ENCODE peak calls at places on chromosomes 12 and 14, in six cellular contexts. One of them, this sample, is unnamed.

GRCh38 chr14:74599201-74599809 is 12.7 kb downstream of the LTBP2 start:
- DNase-seq in NCI-H2081: no peak
- DNase-seq in stimulated activated CD4-positive, alpha-beta T cell treated with anti-CD3 and anti-CD28 coated beads, Interleukin-4, amount 100 ng/mL, for 24 hours: no peak
- DNase-seq in mesothelial cell of epicardium: no peak
- DNase-seq in stimulated activated CD8-positive, alpha-beta memory T cell treated with anti-CD3 and anti-CD28 coated beads, Interleukin-12 subunit alpha, Interleukin-12 subunit beta, amount 100 ng/mL, for 4 hours: no peak
- DNase-seq in activated CD4-positive, alpha-beta memory T cell treated with anti-CD3 and anti-CD28 coated beads, Interleukin-2, amount 10 ng/mL, durations not matched to agents 7 days and 5 days: no peak
- DNase-seq in this sample: peak; percentile 51

GRCh38 chr14:69261761-69262331 is 1.9 kb downstream of the GALNT16 start:
- DNase-seq in NCI-H2081: no peak
- DNase-seq in mesothelial cell of epicardium: no peak
- DNase-seq in stimulated activated CD4-positive, alpha-beta T cell treated with anti-CD3 and anti-CD28 coated beads, Interleukin-4, amount 100 ng/mL, for 24 hours: no peak
- DNase-seq in activated CD4-positive, alpha-beta memory T cell treated with anti-CD3 and anti-CD28 coated beads, Interleukin-2, amount 10 ng/mL, durations not matched to agents 7 days and 5 days: no peak
- DNase-seq in stimulated activated CD8-positive, alpha-beta memory T cell treated with anti-CD3 and anti-CD28 coated beads, Interleukin-12 subunit alpha, Interleukin-12 subunit beta, amount 100 ng/mL, for 4 hours: no peak
- DNase-seq in this sample: no peak

GRCh38 chr12:54082402-54082892 is 28.8 kb downstream of the HOXC4 start:
- DNase-seq in mesothelial cell of epicardium: peak; percentile 78
- DNase-seq in stimulated activated CD8-positive, alpha-beta memory T cell treated with anti-CD3 and anti-CD28 coated beads, Interleukin-12 subunit alpha, Interleukin-12 subunit beta, amount 100 ng/mL, for 4 hours: peak; percentile 30
- DNase-seq in activated CD4-positive, alpha-beta memory T cell treated with anti-CD3 and anti-CD28 coated beads, Interleukin-2, amount 10 ng/mL, durations not matched to agents 7 days and 5 days: peak; percentile 40
- DNase-seq in stimulated activated CD4-positive, alpha-beta T cell treated with anti-CD3 and anti-CD28 coated beads, Interleukin-4, amount 100 ng/mL, for 24 hours: peak; percentile 31
- DNase-seq in NCI-H2081: no peak
- DNase-seq in this sample: peak; percentile 57

GRCh38 chr14:102693006-102693755 is 84.1 kb upstream of the TRAF3 start:
- DNase-seq in stimulated activated CD8-positive, alpha-beta memory T cell treated with anti-CD3 and anti-CD28 coated beads, Interleukin-12 subunit alpha, Interleukin-12 subunit beta, amount 100 ng/mL, for 4 hours: no peak
- DNase-seq in mesothelial cell of epicardium: no peak
- DNase-seq in activated CD4-positive, alpha-beta memory T cell treated with anti-CD3 and anti-CD28 coated beads, Interleukin-2, amount 10 ng/mL, durations not matched to agents 7 days and 5 days: no peak
- DNase-seq in NCI-H2081: no peak
- DNase-seq in stimulated activated CD4-positive, alpha-beta T cell treated with anti-CD3 and anti-CD28 coated beads, Interleukin-4, amount 100 ng/mL, for 24 hours: no peak
- DNase-seq in this sample: no peak

GRCh38 chr14:72828604-72829003 is 65.3 kb downstream of the DPF3 start:
- DNase-seq in stimulated activated CD4-positive, alpha-beta T cell treated with anti-CD3 and anti-CD28 coated beads, Interleukin-4, amount 100 ng/mL, for 24 hours: no peak
- DNase-seq in stimulated activated CD8-positive, alpha-beta memory T cell treated with anti-CD3 and anti-CD28 coated beads, Interleukin-12 subunit alpha, Interleukin-12 subunit beta, amount 100 ng/mL, for 4 hours: no peak
- DNase-seq in activated CD4-positive, alpha-beta memory T cell treated with anti-CD3 and anti-CD28 coated beads, Interleukin-2, amount 10 ng/mL, durations not matched to agents 7 days and 5 days: no peak
- DNase-seq in NCI-H2081: no peak
- DNase-seq in mesothelial cell of epicardium: no peak
- DNase-seq in this sample: no peak

GRCh38 chr12:128842579-128842978 is 10.7 kb upstream of the GLT1D1 start:
- DNase-seq in stimulated activated CD8-positive, alpha-beta memory T cell treated with anti-CD3 and anti-CD28 coated beads, Interleukin-12 subunit alpha, Interleukin-12 subunit beta, amount 100 ng/mL, for 4 hours: no peak
- DNase-seq in mesothelial cell of epicardium: no peak
- DNase-seq in stimulated activated CD4-positive, alpha-beta T cell treated with anti-CD3 and anti-CD28 coated beads, Interleukin-4, amount 100 ng/mL, for 24 hours: no peak
- DNase-seq in NCI-H2081: no peak
- DNase-seq in activated CD4-positive, alpha-beta memory T cell treated with anti-CD3 and anti-CD28 coated beads, Interleukin-2, amount 10 ng/mL, durations not matched to agents 7 days and 5 days: no peak
- DNase-seq in this sample: no peak

GRCh38 chr12:131511391-131511802 is 199.5 kb upstream of the SFSWAP start:
- DNase-seq in mesothelial cell of epicardium: no peak
- DNase-seq in stimulated activated CD4-positive, alpha-beta T cell treated with anti-CD3 and anti-CD28 coated beads, Interleukin-4, amount 100 ng/mL, for 24 hours: peak; percentile 69
- DNase-seq in NCI-H2081: no peak
- DNase-seq in activated CD4-positive, alpha-beta memory T cell treated with anti-CD3 and anti-CD28 coated beads, Interleukin-2, amount 10 ng/mL, durations not matched to agents 7 days and 5 days: peak; percentile 63
- DNase-seq in stimulated activated CD8-positive, alpha-beta memory T cell treated with anti-CD3 and anti-CD28 coated beads, Interleukin-12 subunit alpha, Interleukin-12 subunit beta, amount 100 ng/mL, for 4 hours: peak; percentile 27
- DNase-seq in this sample: peak; percentile 1

GRCh38 chr12:51442324-51442723 is 17.7 kb downstream of the SLC4A8 start:
- DNase-seq in mesothelial cell of epicardium: no peak
- DNase-seq in stimulated activated CD8-positive, alpha-beta memory T cell treated with anti-CD3 and anti-CD28 coated beads, Interleukin-12 subunit alpha, Interleukin-12 subunit beta, amount 100 ng/mL, for 4 hours: no peak
- DNase-seq in NCI-H2081: no peak
- DNase-seq in stimulated activated CD4-positive, alpha-beta T cell treated with anti-CD3 and anti-CD28 coated beads, Interleukin-4, amount 100 ng/mL, for 24 hours: no peak
- DNase-seq in activated CD4-positive, alpha-beta memory T cell treated with anti-CD3 and anti-CD28 coated beads, Interleukin-2, amount 10 ng/mL, durations not matched to agents 7 days and 5 days: no peak
- DNase-seq in this sample: peak; percentile 76

GRCh38 chr14:67766035-67766680 is 50.2 kb downstream of the ZFYVE26 start:
- DNase-seq in mesothelial cell of epicardium: no peak
- DNase-seq in NCI-H2081: no peak
- DNase-seq in stimulated activated CD4-positive, alpha-beta T cell treated with anti-CD3 and anti-CD28 coated beads, Interleukin-4, amount 100 ng/mL, for 24 hours: no peak
- DNase-seq in stimulated activated CD8-positive, alpha-beta memory T cell treated with anti-CD3 and anti-CD28 coated beads, Interleukin-12 subunit alpha, Interleukin-12 subunit beta, amount 100 ng/mL, for 4 hours: no peak
- DNase-seq in activated CD4-positive, alpha-beta memory T cell treated with anti-CD3 and anti-CD28 coated beads, Interleukin-2, amount 10 ng/mL, durations not matched to agents 7 days and 5 days: no peak
- DNase-seq in this sample: no peak

GRCh38 chr14:74647834-74648361 is 35.9 kb upstream of the LTBP2 start:
- DNase-seq in stimulated activated CD4-positive, alpha-beta T cell treated with anti-CD3 and anti-CD28 coated beads, Interleukin-4, amount 100 ng/mL, for 24 hours: no peak
- DNase-seq in stimulated activated CD8-positive, alpha-beta memory T cell treated with anti-CD3 and anti-CD28 coated beads, Interleukin-12 subunit alpha, Interleukin-12 subunit beta, amount 100 ng/mL, for 4 hours: no peak
- DNase-seq in activated CD4-positive, alpha-beta memory T cell treated with anti-CD3 and anti-CD28 coated beads, Interleukin-2, amount 10 ng/mL, durations not matched to agents 7 days and 5 days: no peak
- DNase-seq in NCI-H2081: peak; percentile 46
- DNase-seq in mesothelial cell of epicardium: no peak
- DNase-seq in this sample: no peak

GRCh38 chr14:77069551-77069950 is 28.5 kb upstream of the CIPC start:
- DNase-seq in NCI-H2081: no peak
- DNase-seq in stimulated activated CD8-positive, alpha-beta memory T cell treated with anti-CD3 and anti-CD28 coated beads, Interleukin-12 subunit alpha, Interleukin-12 subunit beta, amount 100 ng/mL, for 4 hours: no peak
- DNase-seq in mesothelial cell of epicardium: no peak
- DNase-seq in stimulated activated CD4-positive, alpha-beta T cell treated with anti-CD3 and anti-CD28 coated beads, Interleukin-4, amount 100 ng/mL, for 24 hours: no peak
- DNase-seq in activated CD4-positive, alpha-beta memory T cell treated with anti-CD3 and anti-CD28 coated beads, Interleukin-2, amount 10 ng/mL, durations not matched to agents 7 days and 5 days: no peak
- DNase-seq in this sample: no peak

GRCh38 chr12:6140646-6141045 is 16.2 kb upstream of the VWF start:
- DNase-seq in stimulated activated CD4-positive, alpha-beta T cell treated with anti-CD3 and anti-CD28 coated beads, Interleukin-4, amount 100 ng/mL, for 24 hours: no peak
- DNase-seq in stimulated activated CD8-positive, alpha-beta memory T cell treated with anti-CD3 and anti-CD28 coated beads, Interleukin-12 subunit alpha, Interleukin-12 subunit beta, amount 100 ng/mL, for 4 hours: no peak
- DNase-seq in NCI-H2081: no peak
- DNase-seq in mesothelial cell of epicardium: no peak
- DNase-seq in activated CD4-positive, alpha-beta memory T cell treated with anti-CD3 and anti-CD28 coated beads, Interleukin-2, amount 10 ng/mL, durations not matched to agents 7 days and 5 days: no peak
- DNase-seq in this sample: no peak

GRCh38 chr14:26765768-26766550 is 168.1 kb upstream of the NOVA1 start:
- DNase-seq in mesothelial cell of epicardium: no peak
- DNase-seq in activated CD4-positive, alpha-beta memory T cell treated with anti-CD3 and anti-CD28 coated beads, Interleukin-2, amount 10 ng/mL, durations not matched to agents 7 days and 5 days: no peak
- DNase-seq in stimulated activated CD8-positive, alpha-beta memory T cell treated with anti-CD3 and anti-CD28 coated beads, Interleukin-12 subunit alpha, Interleukin-12 subunit beta, amount 100 ng/mL, for 4 hours: no peak
- DNase-seq in NCI-H2081: no peak
- DNase-seq in stimulated activated CD4-positive, alpha-beta T cell treated with anti-CD3 and anti-CD28 coated beads, Interleukin-4, amount 100 ng/mL, for 24 hours: no peak
- DNase-seq in this sample: peak; percentile 99

GRCh38 chr12:15581006-15581405 is 208.2 kb downstream of the EPS8 start:
- DNase-seq in NCI-H2081: no peak
- DNase-seq in stimulated activated CD8-positive, alpha-beta memory T cell treated with anti-CD3 and anti-CD28 coated beads, Interleukin-12 subunit alpha, Interleukin-12 subunit beta, amount 100 ng/mL, for 4 hours: no peak
- DNase-seq in mesothelial cell of epicardium: no peak
- DNase-seq in stimulated activated CD4-positive, alpha-beta T cell treated with anti-CD3 and anti-CD28 coated beads, Interleukin-4, amount 100 ng/mL, for 24 hours: no peak
- DNase-seq in activated CD4-positive, alpha-beta memory T cell treated with anti-CD3 and anti-CD28 coated beads, Interleukin-2, amount 10 ng/mL, durations not matched to agents 7 days and 5 days: no peak
- DNase-seq in this sample: no peak

GRCh38 chr14:92651106-92651792 is 97.2 kb downstream of the LGMN start:
- DNase-seq in activated CD4-positive, alpha-beta memory T cell treated with anti-CD3 and anti-CD28 coated beads, Interleukin-2, amount 10 ng/mL, durations not matched to agents 7 days and 5 days: peak; percentile 87
- DNase-seq in NCI-H2081: no peak
- DNase-seq in stimulated activated CD4-positive, alpha-beta T cell treated with anti-CD3 and anti-CD28 coated beads, Interleukin-4, amount 100 ng/mL, for 24 hours: peak; percentile 83
- DNase-seq in stimulated activated CD8-positive, alpha-beta memory T cell treated with anti-CD3 and anti-CD28 coated beads, Interleukin-12 subunit alpha, Interleukin-12 subunit beta, amount 100 ng/mL, for 4 hours: peak; percentile 68
- DNase-seq in mesothelial cell of epicardium: no peak
- DNase-seq in this sample: peak; percentile 75

GRCh38 chr14:83566567-83566966 is 1963.4 kb upstream of the FLRT2 start:
- DNase-seq in activated CD4-positive, alpha-beta memory T cell treated with anti-CD3 and anti-CD28 coated beads, Interleukin-2, amount 10 ng/mL, durations not matched to agents 7 days and 5 days: no peak
- DNase-seq in stimulated activated CD4-positive, alpha-beta T cell treated with anti-CD3 and anti-CD28 coated beads, Interleukin-4, amount 100 ng/mL, for 24 hours: no peak
- DNase-seq in stimulated activated CD8-positive, alpha-beta memory T cell treated with anti-CD3 and anti-CD28 coated beads, Interleukin-12 subunit alpha, Interleukin-12 subunit beta, amount 100 ng/mL, for 4 hours: no peak
- DNase-seq in NCI-H2081: no peak
- DNase-seq in mesothelial cell of epicardium: no peak
- DNase-seq in this sample: no peak

GRCh38 chr12:21559855-21560569 is 33.9 kb downstream of the SPX start:
- DNase-seq in NCI-H2081: no peak
- DNase-seq in activated CD4-positive, alpha-beta memory T cell treated with anti-CD3 and anti-CD28 coated beads, Interleukin-2, amount 10 ng/mL, durations not matched to agents 7 days and 5 days: no peak
- DNase-seq in stimulated activated CD8-positive, alpha-beta memory T cell treated with anti-CD3 and anti-CD28 coated beads, Interleukin-12 subunit alpha, Interleukin-12 subunit beta, amount 100 ng/mL, for 4 hours: no peak
- DNase-seq in stimulated activated CD4-positive, alpha-beta T cell treated with anti-CD3 and anti-CD28 coated beads, Interleukin-4, amount 100 ng/mL, for 24 hours: no peak
- DNase-seq in mesothelial cell of epicardium: no peak
- DNase-seq in this sample: peak; percentile 88

GRCh38 chr12:130405332-130405731 is 67.6 kb downstream of the PIWIL1 start:
- DNase-seq in stimulated activated CD4-positive, alpha-beta T cell treated with anti-CD3 and anti-CD28 coated beads, Interleukin-4, amount 100 ng/mL, for 24 hours: no peak
- DNase-seq in stimulated activated CD8-positive, alpha-beta memory T cell treated with anti-CD3 and anti-CD28 coated beads, Interleukin-12 subunit alpha, Interleukin-12 subunit beta, amount 100 ng/mL, for 4 hours: no peak
- DNase-seq in mesothelial cell of epicardium: no peak
- DNase-seq in NCI-H2081: no peak
- DNase-seq in activated CD4-positive, alpha-beta memory T cell treated with anti-CD3 and anti-CD28 coated beads, Interleukin-2, amount 10 ng/mL, durations not matched to agents 7 days and 5 days: no peak
- DNase-seq in this sample: no peak

GRCh38 chr14:100132161-100132902 is 27.1 kb downstream of the DEGS2 start:
- DNase-seq in mesothelial cell of epicardium: no peak
- DNase-seq in activated CD4-positive, alpha-beta memory T cell treated with anti-CD3 and anti-CD28 coated beads, Interleukin-2, amount 10 ng/mL, durations not matched to agents 7 days and 5 days: no peak
- DNase-seq in stimulated activated CD8-positive, alpha-beta memory T cell treated with anti-CD3 and anti-CD28 coated beads, Interleukin-12 subunit alpha, Interleukin-12 subunit beta, amount 100 ng/mL, for 4 hours: no peak
- DNase-seq in NCI-H2081: no peak
- DNase-seq in stimulated activated CD4-positive, alpha-beta T cell treated with anti-CD3 and anti-CD28 coated beads, Interleukin-4, amount 100 ng/mL, for 24 hours: no peak
- DNase-seq in this sample: peak; percentile 92

GRCh38 chr12:18145924-18146323 is 55.9 kb upstream of the RERGL start:
- DNase-seq in stimulated activated CD8-positive, alpha-beta memory T cell treated with anti-CD3 and anti-CD28 coated beads, Interleukin-12 subunit alpha, Interleukin-12 subunit beta, amount 100 ng/mL, for 4 hours: no peak
- DNase-seq in NCI-H2081: no peak
- DNase-seq in stimulated activated CD4-positive, alpha-beta T cell treated with anti-CD3 and anti-CD28 coated beads, Interleukin-4, amount 100 ng/mL, for 24 hours: no peak
- DNase-seq in activated CD4-positive, alpha-beta memory T cell treated with anti-CD3 and anti-CD28 coated beads, Interleukin-2, amount 10 ng/mL, durations not matched to agents 7 days and 5 days: no peak
- DNase-seq in mesothelial cell of epicardium: no peak
- DNase-seq in this sample: peak; percentile 23

GRCh38 chr14:50062438-50063039 is 53.8 kb downstream of the VCPKMT start:
- DNase-seq in activated CD4-positive, alpha-beta memory T cell treated with anti-CD3 and anti-CD28 coated beads, Interleukin-2, amount 10 ng/mL, durations not matched to agents 7 days and 5 days: peak; percentile 89
- DNase-seq in mesothelial cell of epicardium: no peak
- DNase-seq in NCI-H2081: no peak
- DNase-seq in stimulated activated CD4-positive, alpha-beta T cell treated with anti-CD3 and anti-CD28 coated beads, Interleukin-4, amount 100 ng/mL, for 24 hours: peak; percentile 86
- DNase-seq in stimulated activated CD8-positive, alpha-beta memory T cell treated with anti-CD3 and anti-CD28 coated beads, Interleukin-12 subunit alpha, Interleukin-12 subunit beta, amount 100 ng/mL, for 4 hours: peak; percentile 53
- DNase-seq in this sample: peak; percentile 74

GRCh38 chr12:115598827-115599226 is 678.7 kb downstream of the MED13L start:
- DNase-seq in stimulated activated CD4-positive, alpha-beta T cell treated with anti-CD3 and anti-CD28 coated beads, Interleukin-4, amount 100 ng/mL, for 24 hours: no peak
- DNase-seq in activated CD4-positive, alpha-beta memory T cell treated with anti-CD3 and anti-CD28 coated beads, Interleukin-2, amount 10 ng/mL, durations not matched to agents 7 days and 5 days: no peak
- DNase-seq in mesothelial cell of epicardium: no peak
- DNase-seq in stimulated activated CD8-positive, alpha-beta memory T cell treated with anti-CD3 and anti-CD28 coated beads, Interleukin-12 subunit alpha, Interleukin-12 subunit beta, amount 100 ng/mL, for 4 hours: no peak
- DNase-seq in NCI-H2081: no peak
- DNase-seq in this sample: peak; percentile 25